ENCODE peak calls at places on chromosomes 12 and 14, in eight cellular contexts. One of them, this sample, is unnamed. For H3K27me3 and H3K4me1, the result is how much of the 10 kb centered on the place peaks cover.

GRCh38 chr14:80567905-80568512 is 356.7 kb upstream of the DIO2 start:
- DNase-seq in left ventricle myocardium inferior: no peak
- DNase-seq in pancreas: no peak
- DNase-seq in heart left ventricle: no peak
- DNase-seq in ascending aorta: no peak
- DNase-seq in right atrium auricular region: no peak
- DNase-seq in Panc1: no peak
- DNase-seq in aorta: no peak
- DNase-seq in this sample: no peak

GRCh38 chr14:67137744-67138371 is 51.4 kb upstream of the GARIN2 start:
- DNase-seq in aorta: no peak
- DNase-seq in left ventricle myocardium inferior: no peak
- DNase-seq in pancreas: no peak
- DNase-seq in ascending aorta: no peak
- DNase-seq in Panc1: no peak
- DNase-seq in right atrium auricular region: no peak
- DNase-seq in heart left ventricle: no peak
- DNase-seq in this sample: no peak

GRCh38 chr12:18135086-18135485 is 45.1 kb upstream of the RERGL start:
- DNase-seq in left ventricle myocardium inferior: no peak
- DNase-seq in heart left ventricle: no peak
- DNase-seq in pancreas: no peak
- DNase-seq in ascending aorta: no peak
- DNase-seq in right atrium auricular region: no peak
- DNase-seq in Panc1: no peak
- DNase-seq in aorta: no peak
- DNase-seq in this sample: no peak

GRCh38 chr14:74203546-74203945 is 35.7 kb upstream of the VSX2 start:
- DNase-seq in ascending aorta: no peak
- DNase-seq in aorta: no peak
- DNase-seq in left ventricle myocardium inferior: no peak
- DNase-seq in right atrium auricular region: no peak
- DNase-seq in pancreas: no peak
- DNase-seq in Panc1: no peak
- DNase-seq in heart left ventricle: no peak
- DNase-seq in this sample: no peak

GRCh38 chr12:62191747-62192485 is 68.3 kb upstream of the USP15 start:
- DNase-seq in heart left ventricle: peak
- DNase-seq in Panc1: no peak
- DNase-seq in right atrium auricular region: no peak
- DNase-seq in pancreas: peak
- DNase-seq in aorta: peak
- DNase-seq in ascending aorta: peak
- DNase-seq in left ventricle myocardium inferior: no peak
- DNase-seq in this sample: no peak

GRCh38 chr12:91717804-91718203 is 427.8 kb downstream of the BTG1 start:
- DNase-seq in aorta: no peak
- DNase-seq in Panc1: no peak
- DNase-seq in heart left ventricle: no peak
- DNase-seq in ascending aorta: no peak
- DNase-seq in left ventricle myocardium inferior: no peak
- DNase-seq in pancreas: no peak
- DNase-seq in right atrium auricular region: no peak
- DNase-seq in this sample: no peak

GRCh38 chr12:75706786-75707605 is 195.6 kb upstream of the KRR1 start:
- DNase-seq in pancreas: no peak
- DNase-seq in left ventricle myocardium inferior: no peak
- DNase-seq in heart left ventricle: no peak
- DNase-seq in aorta: no peak
- DNase-seq in Panc1: no peak
- DNase-seq in ascending aorta: no peak
- DNase-seq in right atrium auricular region: no peak
- DNase-seq in this sample: peak

GRCh38 chr12:124862768-124863408 is 776 bp downstream of the SCARB1 start:
- DNase-seq in Panc1: no peak
- DNase-seq in left ventricle myocardium inferior: no peak
- DNase-seq in aorta: no peak
- DNase-seq in ascending aorta: no peak
- DNase-seq in right atrium auricular region: no peak
- DNase-seq in heart left ventricle: no peak
- DNase-seq in pancreas: no peak
- DNase-seq in this sample: peak

GRCh38 chr12:70692681-70693288 is 55.6 kb upstream of the PTPRB start:
- DNase-seq in pancreas: no peak
- DNase-seq in ascending aorta: no peak
- DNase-seq in left ventricle myocardium inferior: no peak
- DNase-seq in heart left ventricle: no peak
- DNase-seq in aorta: no peak
- DNase-seq in right atrium auricular region: no peak
- DNase-seq in Panc1: no peak
- DNase-seq in this sample: peak

GRCh38 chr14:71482701-71483100 is 449.5 kb upstream of the RGS6 start:
- DNase-seq in left ventricle myocardium inferior: no peak
- DNase-seq in pancreas: no peak
- DNase-seq in heart left ventricle: no peak
- DNase-seq in right atrium auricular region: no peak
- DNase-seq in ascending aorta: no peak
- DNase-seq in aorta: no peak
- DNase-seq in Panc1: no peak
- DNase-seq in this sample: no peak

GRCh38 chr12:69254046-69254445 is 14.7 kb downstream of the CPSF6 start:
- DNase-seq in pancreas: no peak
- DNase-seq in left ventricle myocardium inferior: no peak
- DNase-seq in heart left ventricle: no peak
- DNase-seq in aorta: no peak
- DNase-seq in right atrium auricular region: no peak
- DNase-seq in Panc1: peak
- DNase-seq in ascending aorta: no peak
- DNase-seq in this sample: no peak

GRCh38 chr12:6361834-6362233 is 13.5 kb downstream of the SCNN1A start:
- DNase-seq in Panc1: no peak
- DNase-seq in right atrium auricular region: no peak
- DNase-seq in left ventricle myocardium inferior: peak
- DNase-seq in ascending aorta: peak
- DNase-seq in pancreas: no peak
- DNase-seq in aorta: peak
- DNase-seq in heart left ventricle: peak
- DNase-seq in this sample: no peak

GRCh38 chr12:89346741-89347324 is 5.5 kb downstream of the DUSP6 start:
- DNase-seq in left ventricle myocardium inferior: peak
- DNase-seq in right atrium auricular region: peak
- DNase-seq in heart left ventricle: no peak
- DNase-seq in ascending aorta: no peak
- DNase-seq in pancreas: no peak
- DNase-seq in Panc1: no peak
- DNase-seq in aorta: no peak
- DNase-seq in this sample: peak
- H3K4me3 ChIP-seq in left ventricle myocardium inferior: peak
- H3K4me3 ChIP-seq in right atrium auricular region: no peak
- H3K4me3 ChIP-seq in heart left ventricle: peak
- H3K4me3 ChIP-seq in ascending aorta: no peak
- H3K4me3 ChIP-seq in pancreas: peak
- H3K4me3 ChIP-seq in Panc1: no peak
- H3K4me3 ChIP-seq in aorta: no peak
- H3K4me3 ChIP-seq in this sample: peak

DNA sequence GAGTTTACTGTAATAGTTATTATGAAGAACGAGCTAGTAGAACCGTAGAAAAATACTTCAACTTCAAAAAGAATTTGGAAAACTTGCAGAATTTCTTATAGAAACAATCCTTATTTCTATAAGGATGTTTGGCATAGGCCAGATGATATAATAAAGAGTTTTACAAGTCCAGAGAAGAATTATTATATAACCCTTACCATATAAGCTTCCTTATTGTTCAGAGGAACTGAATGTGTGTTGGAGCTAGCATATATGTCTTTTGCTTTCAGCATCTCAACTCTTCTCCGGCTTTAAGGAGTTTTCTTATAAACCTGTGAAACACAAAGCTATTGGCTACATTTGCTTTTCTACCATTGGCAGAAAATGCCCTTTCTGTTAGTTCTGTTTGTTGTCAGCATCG is 178.0 kb upstream of the E2F7 start:
- DNase-seq in right atrium auricular region: no peak
- DNase-seq in heart left ventricle: no peak
- DNase-seq in ascending aorta: no peak
- DNase-seq in aorta: no peak
- DNase-seq in pancreas: no peak
- DNase-seq in left ventricle myocardium inferior: no peak
- DNase-seq in Panc1: no peak
- DNase-seq in this sample: no peak
- H3K27me3 ChIP-seq in right atrium auricular region: under half
- H3K27me3 ChIP-seq in heart left ventricle: under half
- H3K27me3 ChIP-seq in ascending aorta: under half
- H3K27me3 ChIP-seq in aorta: under half
- H3K27me3 ChIP-seq in pancreas: under half
- H3K27me3 ChIP-seq in left ventricle myocardium inferior: under half
- H3K27me3 ChIP-seq in Panc1: under half
- H3K27me3 ChIP-seq in this sample: under half

DNA sequence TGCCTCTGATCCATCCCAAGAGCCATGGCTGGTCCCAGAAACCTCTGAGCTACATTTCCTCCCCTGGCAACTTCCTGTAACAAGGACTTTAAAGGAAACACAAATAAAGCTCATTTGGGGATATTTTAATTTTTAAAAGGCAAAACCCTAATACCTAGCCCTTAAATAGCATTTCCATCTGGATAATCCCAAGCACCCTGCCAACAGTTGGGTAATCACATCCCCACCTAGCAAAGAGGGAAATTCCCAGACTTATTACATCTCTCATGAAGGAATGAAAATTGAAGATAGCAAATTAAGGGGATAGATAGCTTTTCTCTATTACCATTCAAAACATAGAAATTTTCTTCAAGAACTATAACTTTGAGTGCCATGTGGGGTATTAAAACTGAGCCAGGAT is 213.7 kb upstream of the BMP4 start:
- DNase-seq in right atrium auricular region: no peak
- DNase-seq in Panc1: no peak
- DNase-seq in left ventricle myocardium inferior: no peak
- DNase-seq in heart left ventricle: no peak
- DNase-seq in aorta: no peak
- DNase-seq in pancreas: no peak
- DNase-seq in ascending aorta: no peak
- DNase-seq in this sample: no peak
- H3K4me1 ChIP-seq in right atrium auricular region: under half
- H3K4me1 ChIP-seq in Panc1: under half
- H3K4me1 ChIP-seq in left ventricle myocardium inferior: half or more
- H3K4me1 ChIP-seq in heart left ventricle: under half
- H3K4me1 ChIP-seq in aorta: under half
- H3K4me1 ChIP-seq in pancreas: under half
- H3K4me1 ChIP-seq in ascending aorta: under half
- H3K4me1 ChIP-seq in this sample: under half

GRCh38 chr12:13032164-13032563 is 12.0 kb upstream of the FAM234B start:
- DNase-seq in heart left ventricle: no peak
- DNase-seq in right atrium auricular region: no peak
- DNase-seq in aorta: no peak
- DNase-seq in left ventricle myocardium inferior: no peak
- DNase-seq in Panc1: no peak
- DNase-seq in ascending aorta: no peak
- DNase-seq in pancreas: no peak
- DNase-seq in this sample: no peak
- H3K4me3 ChIP-seq in heart left ventricle: no peak
- H3K4me3 ChIP-seq in right atrium auricular region: no peak
- H3K4me3 ChIP-seq in aorta: no peak
- H3K4me3 ChIP-seq in left ventricle myocardium inferior: no peak
- H3K4me3 ChIP-seq in Panc1: no peak
- H3K4me3 ChIP-seq in ascending aorta: no peak
- H3K4me3 ChIP-seq in pancreas: no peak
- H3K4me3 ChIP-seq in this sample: no peak

GRCh38 chr12:89350661-89351488 is 1.4 kb downstream of the DUSP6 start:
- DNase-seq in pancreas: no peak
- DNase-seq in left ventricle myocardium inferior: peak
- DNase-seq in heart left ventricle: peak
- DNase-seq in Panc1: no peak
- DNase-seq in aorta: no peak
- DNase-seq in right atrium auricular region: no peak
- DNase-seq in ascending aorta: no peak
- DNase-seq in this sample: peak
- H3K27me3 ChIP-seq in pancreas: under half
- H3K27me3 ChIP-seq in left ventricle myocardium inferior: under half
- H3K27me3 ChIP-seq in heart left ventricle: under half
- H3K27me3 ChIP-seq in Panc1: under half
- H3K27me3 ChIP-seq in aorta: under half
- H3K27me3 ChIP-seq in right atrium auricular region: under half
- H3K27me3 ChIP-seq in ascending aorta: under half
- H3K27me3 ChIP-seq in this sample: under half

DNA sequence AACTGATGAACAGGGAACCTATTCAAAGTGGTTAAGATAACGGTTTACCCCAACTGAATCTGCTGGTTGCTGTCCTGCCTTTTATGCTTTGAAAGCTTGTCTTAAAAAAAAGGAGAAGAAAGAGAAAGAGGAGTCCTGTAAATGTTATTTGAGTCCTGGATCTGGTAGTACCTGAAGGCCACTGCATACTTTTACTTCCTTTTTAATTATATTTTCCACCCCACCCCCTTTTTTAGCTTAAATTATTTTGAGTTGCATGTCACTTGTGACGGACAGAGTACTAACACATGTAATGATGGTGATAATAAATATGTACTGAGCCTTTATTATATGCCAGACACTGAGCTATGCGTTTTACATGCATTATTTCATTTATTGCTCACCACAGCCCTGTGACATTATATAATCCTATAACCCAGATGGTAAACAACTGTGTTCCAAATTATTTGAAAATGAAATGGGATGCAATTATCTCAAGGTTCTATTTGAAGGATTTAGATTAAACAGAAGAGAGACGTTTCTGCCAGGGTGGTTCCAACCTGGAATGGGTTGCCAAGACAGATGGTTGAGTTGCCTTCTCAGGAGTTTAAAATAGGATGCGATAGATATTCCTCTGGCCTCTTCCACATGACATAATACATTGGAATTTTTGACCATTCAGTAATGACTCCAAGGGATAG is 2.7 kb upstream of the AMIGO2 start:
- DNase-seq in ascending aorta: no peak
- DNase-seq in heart left ventricle: no peak
- DNase-seq in left ventricle myocardium inferior: no peak
- DNase-seq in aorta: no peak
- DNase-seq in pancreas: no peak
- DNase-seq in Panc1: no peak
- DNase-seq in right atrium auricular region: no peak
- DNase-seq in this sample: no peak
- H3K4me1 ChIP-seq in ascending aorta: under half
- H3K4me1 ChIP-seq in heart left ventricle: under half
- H3K4me1 ChIP-seq in left ventricle myocardium inferior: half or more
- H3K4me1 ChIP-seq in aorta: under half
- H3K4me1 ChIP-seq in pancreas: under half
- H3K4me1 ChIP-seq in Panc1: half or more
- H3K4me1 ChIP-seq in right atrium auricular region: under half
- H3K4me1 ChIP-seq in this sample: half or more

This sample was measured in SJCRH30.